ENCODE peak calls at places on chromosome 1, in seven cellular contexts. X is COR-L47; B is effector CD4-positive, alpha-beta T cell; A is aorta; V is glomerular endothelial cell; J is right cardiac atrium; K is H7. S is an unnamed sample.

GRCh38 chr1:176201568-176201967 is 5.5 kb downstream of the COP1 start:
- DNase-seq in A (no peak), V (no peak), J (no peak), B (no peak), K (no peak), X (no peak), S (no peak)

GRCh38 chr1:23772854-23773242 is 5.4 kb upstream of the PITHD1 start:
- DNase-seq in J (no peak), A (no peak), K (no peak), V (no peak), B (no peak), X (no peak), S (no peak)

GRCh38 chr1:113058861-113059441 is 14.0 kb upstream of the LRIG2 start:
- DNase-seq in A (no peak), X (no peak), V (no peak), J (no peak), K (no peak), B (no peak), S (no peak)

GRCh38 chr1:197911172-197911856 is 5.9 kb upstream of the LHX9 start:
- DNase-seq in X (peak; percentile 59), B (no peak), V (no peak), A (no peak), J (no peak), K (peak; percentile 87), S (no peak)

GRCh38 chr1:47031059-47031458 is 7.6 kb downstream of the CYP4X1 start:
- DNase-seq in X (no peak), V (peak; percentile 31), A (no peak), B (no peak), K (no peak), J (peak; percentile 27), S (no peak)

GRCh38 chr1:87334351-87335174 is 5.9 kb downstream of the LMO4 start:
- DNase-seq in X (peak; percentile 70), B (no peak), V (no peak), K (peak; percentile 84), A (no peak), J (peak; percentile 24), S (no peak)

GRCh38 chr1:155250246-155250632 is 5.0 kb downstream of the ENTREP3 start:
- DNase-seq in A (no peak), X (no peak), J (no peak), K (peak; percentile 90), V (no peak), B (no peak), S (no peak)

GRCh38 chr1:241802849-241803248 is 45.2 kb upstream of the EXO1 start:
- DNase-seq in K (no peak), A (no peak), V (no peak), B (no peak), X (no peak), J (no peak), S (no peak)

GRCh38 chr1:69766431-69766830 is 198.7 kb downstream of the LRRC7 start:
- DNase-seq in X (no peak), J (no peak), B (no peak), K (no peak), V (no peak), A (no peak), S (no peak)

GRCh38 chr1:248924696-248925532 is 18.9 kb downstream of the PGBD2 start:
- DNase-seq in J (peak; percentile 23), V (no peak), X (peak; percentile 22), B (peak; percentile 29), A (no peak), K (peak; percentile 63), S (no peak)

GRCh38 chr1:41418868-41419583 is 57.8 kb downstream of the FOXO6 start:
- DNase-seq in X (peak; percentile 50), K (no peak), B (no peak), A (peak; percentile 97), V (peak; percentile 23), J (peak; percentile 92), S (peak; percentile 76)

S was measured in heart left ventricle.